ENCODE peak calls at places on chromosomes 6 and 20, in seven cellular contexts. P is uterus, Z is A172, D is iPS DF 19.7, F is Calu3, Y is AG10803, L is mucosa of descending colon. U is an unnamed sample.

GRCh38 chr20:38113401-38114325 is 51.4 kb downstream of the TGM2 start:
- DNase-seq in P (no peak), Z (peak), D (peak), F (peak), Y (no peak), L (no peak), U (no peak)

GRCh38 chr20:43658068-43658722 is 8.7 kb upstream of the MYBL2 start:
- DNase-seq in P (no peak), Z (peak), D (no peak), F (peak), Y (peak), L (no peak), U (no peak)

GRCh38 chr6:91278416-91278815 is 691.5 kb upstream of the MAP3K7 start:
- DNase-seq in P (no peak), Z (no peak), D (no peak), F (no peak), Y (no peak), L (no peak), U (no peak)

GRCh38 chr20:45867811-45868176 is 10.4 kb downstream of the ZSWIM3 start:
- DNase-seq in P (no peak), Z (peak), D (no peak), F (no peak), Y (peak), L (no peak), U (no peak)

GRCh38 chr6:149095842-149096241 is 221.7 kb upstream of the TAB2 start:
- DNase-seq in P (no peak), Z (no peak), D (no peak), F (no peak), Y (no peak), L (no peak), U (no peak)

GRCh38 chr6:30655743-30656094 is 8.8 kb downstream of the C6orf136 start:
- DNase-seq in P (no peak), Z (no peak), D (no peak), F (no peak), Y (no peak), L (no peak), U (no peak)

GRCh38 chr6:106069478-106069877 is 16.7 kb upstream of the PRDM1 start:
- DNase-seq in P (no peak), Z (peak), D (no peak), F (peak), Y (peak), L (no peak), U (peak)

GRCh38 chr6:151822252-151823111 is 15.0 kb downstream of the ESR1 start:
- DNase-seq in P (no peak), Z (no peak), D (no peak), F (no peak), Y (no peak), L (no peak), U (no peak)

GRCh38 chr6:14401181-14401745 is 283.7 kb downstream of the CD83 start:
- DNase-seq in P (no peak), Z (no peak), D (no peak), F (no peak), Y (peak), L (no peak), U (no peak)

GRCh38 chr6:36633915-36634314 is 39.8 kb downstream of the SRSF3 start:
- DNase-seq in P (no peak), Z (no peak), D (no peak), F (peak), Y (peak), L (peak), U (peak)

GRCh38 chr6:148971027-148971927 is 224.4 kb downstream of the UST start:
- DNase-seq in P (no peak), Z (no peak), D (no peak), F (no peak), Y (peak), L (no peak), U (no peak)

GRCh38 chr6:33254591-33254990 is 17.1 kb downstream of the VPS52 start:
- DNase-seq in P (no peak), Z (no peak), D (no peak), F (no peak), Y (no peak), L (no peak), U (no peak)

GRCh38 chr6:100464910-100465700 is at the start of gene SIM1:
- DNase-seq in P (no peak), Z (no peak), D (peak), F (no peak), Y (peak), L (peak), U (peak)

GRCh38 chr6:100986921-100987320 is 105.8 kb upstream of the ASCC3 start:
- DNase-seq in P (no peak), Z (no peak), D (no peak), F (no peak), Y (no peak), L (no peak), U (no peak)

GRCh38 chr6:66128238-66128637 is 421.2 kb upstream of the EYS start:
- DNase-seq in P (no peak), Z (no peak), D (no peak), F (no peak), Y (no peak), L (no peak), U (no peak)

GRCh38 chr20:24633026-24633425 is 163.6 kb downstream of the SYNDIG1 start:
- DNase-seq in P (no peak), Z (no peak), D (no peak), F (no peak), Y (peak), L (no peak), U (no peak)

GRCh38 chr6:46042355-46042999 is 26.8 kb upstream of the CLIC5 start:
- DNase-seq in P (no peak), Z (peak), D (peak), F (peak), Y (peak), L (no peak), U (peak)

GRCh38 chr6:166879594-166879993 is 76.8 kb downstream of the RNASET2 start:
- DNase-seq in P (no peak), Z (no peak), D (no peak), F (no peak), Y (no peak), L (no peak), U (no peak)

GRCh38 chr20:62296724-62297448 is 5.9 kb upstream of the ADRM1 start:
- DNase-seq in P (no peak), Z (no peak), D (no peak), F (no peak), Y (no peak), L (peak), U (no peak)

GRCh38 chr6:77462359-77463307 is 658 bp downstream of the HTR1B start:
- DNase-seq in P (no peak), Z (no peak), D (no peak), F (no peak), Y (no peak), L (peak), U (no peak)

GRCh38 chr20:50213531-50214106 is 23.0 kb downstream of the CEBPB start:
- DNase-seq in P (no peak), Z (no peak), D (no peak), F (no peak), Y (no peak), L (no peak), U (no peak)

GRCh38 chr6:144736763-144737162 is 451.6 kb downstream of the UTRN start:
- DNase-seq in P (no peak), Z (no peak), D (no peak), F (no peak), Y (no peak), L (no peak), U (no peak)

GRCh38 chr6:169724554-169725269 is 412 bp upstream of the PHF10 start:
- DNase-seq in P (peak), Z (no peak), D (no peak), F (peak), Y (peak), L (peak), U (peak)

GRCh38 chr6:107488174-107488874 is 1.6 kb upstream of the SOBP start:
- DNase-seq in P (no peak), Z (no peak), D (no peak), F (no peak), Y (no peak), L (no peak), U (no peak)

GRCh38 chr6:88708197-88708744 is 255.1 kb downstream of the RNGTT start:
- DNase-seq in P (no peak), Z (no peak), D (no peak), F (no peak), Y (no peak), L (no peak), U (no peak)

GRCh38 chr6:40932953-40933352 is 106.1 kb downstream of the UNC5CL start:
- DNase-seq in P (no peak), Z (no peak), D (no peak), F (no peak), Y (no peak), L (no peak), U (no peak)

GRCh38 chr20:8583209-8584106 is 451.4 kb downstream of the PLCB1 start:
- DNase-seq in P (no peak), Z (no peak), D (no peak), F (peak), Y (peak), L (no peak), U (no peak)

GRCh38 chr6:73180718-73181619 is 44.3 kb downstream of the KHDC1L start:
- DNase-seq in P (no peak), Z (peak), D (no peak), F (peak), Y (peak), L (no peak), U (peak)

GRCh38 chr20:61531553-61532345 is 279.7 kb downstream of the CDH4 start:
- DNase-seq in P (no peak), Z (peak), D (no peak), F (no peak), Y (peak), L (peak), U (no peak)

GRCh38 chr6:54073487-54073886 is 37.8 kb upstream of the MLIP start:
- DNase-seq in P (no peak), Z (no peak), D (no peak), F (no peak), Y (no peak), L (no peak), U (no peak)

GRCh38 chr6:13352165-13352564 is 23.8 kb upstream of the TBC1D7 start:
- DNase-seq in P (no peak), Z (no peak), D (no peak), F (no peak), Y (no peak), L (no peak), U (no peak)

GRCh38 chr20:36252511-36252910 is 16.2 kb downstream of the AAR2 start:
- DNase-seq in P (no peak), Z (no peak), D (no peak), F (no peak), Y (no peak), L (no peak), U (no peak)

GRCh38 chr6:57173056-57173885 is 1.1 kb downstream of the BAG2 start:
- DNase-seq in P (no peak), Z (peak), D (no peak), F (peak), Y (no peak), L (peak), U (peak)

GRCh38 chr20:57811373-57812020 is 101.7 kb upstream of the PMEPA1 start:
- DNase-seq in P (peak), Z (no peak), D (no peak), F (peak), Y (no peak), L (no peak), U (no peak)

GRCh38 chr6:159461998-159462397 is 231.0 kb downstream of the SOD2 start:
- DNase-seq in P (no peak), Z (no peak), D (no peak), F (no peak), Y (no peak), L (no peak), U (no peak)

GRCh38 chr20:40835321-40835720 is 146.3 kb upstream of the MAFB start:
- DNase-seq in P (no peak), Z (no peak), D (no peak), F (no peak), Y (no peak), L (no peak), U (no peak)